ENCODE peak calls at places on chromosomes 1 and 21, in four cellular contexts. X is ELF-1; S is SIG-M5; D is effector CD4-positive, alpha-beta T cell. M is an unnamed sample.

GRCh38 chr1:61839702-61840101 is 97.4 kb downstream of the PATJ start:
- DNase-seq in X (no peak), S (no peak), D (no peak), M (no peak)

GRCh38 chr1:35505911-35506798 is 51.0 kb downstream of the KIAA0319L start:
- DNase-seq in X (no peak), S (no peak), D (peak), M (peak)

GRCh38 chr1:227934476-227935313 is 13.0 kb downstream of the WNT9A start:
- DNase-seq in X (peak), S (no peak), D (no peak), M (no peak)

GRCh38 chr1:6298940-6299465 is 38.1 kb upstream of the GPR153 start:
- DNase-seq in X (no peak), S (no peak), D (no peak), M (no peak)

GRCh38 chr1:151574575-151575529 is 34.7 kb downstream of the TUFT1 start:
- DNase-seq in X (no peak), S (no peak), D (no peak), M (no peak)

GRCh38 chr1:23638188-23638619 is 53.4 kb upstream of the RPL11 start:
- DNase-seq in X (no peak), S (no peak), D (no peak), M (no peak)

GRCh38 chr1:184843732-184844495 is 89.3 kb upstream of the EDEM3 start:
- DNase-seq in X (no peak), S (no peak), D (peak), M (peak)

GRCh38 chr1:41681331-41682136 is 197.1 kb upstream of the EDN2 start:
- DNase-seq in X (no peak), S (no peak), D (no peak), M (no peak)

GRCh38 chr21:45643021-45643980 is at the start of gene PCBP3:
- DNase-seq in X (peak), S (peak), D (peak), M (peak)

GRCh38 chr1:16459503-16459902 is 19.0 kb downstream of the NECAP2 start:
- DNase-seq in X (no peak), S (no peak), D (no peak), M (no peak)

GRCh38 chr1:1080122-1080753 is 6.1 kb upstream of the RNF223 start:
- DNase-seq in X (peak), S (no peak), D (peak), M (no peak)

GRCh38 chr1:244778356-244778755 is 57.1 kb upstream of the COX20 start:
- DNase-seq in X (no peak), S (no peak), D (no peak), M (no peak)

GRCh38 chr1:25806418-25806817 is 6.4 kb downstream of the SELENON start:
- DNase-seq in X (no peak), S (no peak), D (no peak), M (no peak)

GRCh38 chr1:158145173-158145719 is 35.4 kb upstream of the CD1D start:
- DNase-seq in X (no peak), S (no peak), D (no peak), M (no peak)